ENCODE peak calls at places on chromosomes 16 and 17, in five cellular contexts. S is transverse colon, Y is bronchial epithelial cell, I is Peyer's patch, C is lung. E is an unnamed sample.

GRCh38 chr17:307741-308507 is 44.7 kb downstream of the RPH3AL start:
- DNase-seq in S (no peak), I (no peak), C (no peak), Y (no peak), E (no peak)

GRCh38 chr17:55402374-55402773 is 19.3 kb downstream of the MMD start:
- DNase-seq in C (no peak), I (no peak), Y (peak; percentile 58), S (no peak), E (no peak)

GRCh38 chr17:32755045-32755805 is 121.7 kb downstream of the MYO1D start:
- DNase-seq in C (no peak), I (no peak), S (no peak), Y (peak; percentile 68), E (peak; percentile 51)

GRCh38 chr17:65754641-65755040 is 193.2 kb upstream of the AXIN2 start:
- DNase-seq in Y (peak; percentile 42), C (no peak), S (no peak), I (no peak), E (no peak)

GRCh38 chr17:19642373-19642893 is 6.1 kb upstream of the ALDH3A2 start:
- DNase-seq in C (no peak), I (no peak), Y (no peak), S (no peak), E (no peak)

GRCh38 chr17:29590979-29591736 is 1.7 kb upstream of the GIT1 start:
- DNase-seq in C (no peak), Y (peak; percentile 48), I (peak; percentile 68), S (peak; percentile 42), E (peak; percentile 76)

GRCh38 chr17:80145076-80146075 is 1.6 kb downstream of the EIF4A3 start:
- DNase-seq in C (no peak), S (no peak), Y (no peak), I (no peak), E (no peak)

GRCh38 chr16:11053916-11054460 is 109.6 kb downstream of the CLEC16A start:
- DNase-seq in C (no peak), S (no peak), Y (no peak), I (peak; percentile 39), E (no peak)

GRCh38 chr17:35312790-35313711 is 60.4 kb downstream of the SLFN11 start:
- DNase-seq in C (peak; percentile 47), Y (peak; percentile 61), I (peak; percentile 87), S (peak; percentile 51), E (peak; percentile 79)

GRCh38 chr17:16381496-16381820 is 567 bp downstream of the UBB start:
- DNase-seq in Y (peak; percentile 25), I (no peak), C (no peak), S (no peak), E (no peak)

GRCh38 chr16:5073279-5073629 is 1.6 kb downstream of the ALG1 start:
- DNase-seq in S (no peak), C (no peak), Y (peak; percentile 50), I (no peak), E (no peak)

GRCh38 chr17:11682646-11683045 is 84.4 kb downstream of the DNAH9 start:
- DNase-seq in Y (no peak), S (no peak), C (no peak), I (no peak), E (no peak)

GRCh38 chr16:79402920-79403319 is 197.6 kb downstream of the MAF start:
- DNase-seq in C (no peak), I (peak; percentile 52), Y (no peak), S (no peak), E (no peak)

GRCh38 chr17:62591323-62591722 is 36.1 kb upstream of the MRC2 start:
- DNase-seq in C (no peak), Y (no peak), S (no peak), I (no peak), E (no peak)

GRCh38 chr16:84369938-84370627 is 1.7 kb downstream of the ATP2C2 start:
- DNase-seq in I (peak; percentile 66), C (no peak), S (peak; percentile 74), Y (peak; percentile 48), E (no peak)

GRCh38 chr17:15493031-15493750 is 25.8 kb upstream of the CDRT4 start:
- DNase-seq in C (no peak), S (no peak), I (no peak), Y (no peak), E (peak; percentile 47)

GRCh38 chr16:20332411-20332810 is 5.1 kb upstream of the GP2 start:
- DNase-seq in S (no peak), I (no peak), C (no peak), Y (no peak), E (no peak)

DNA sequence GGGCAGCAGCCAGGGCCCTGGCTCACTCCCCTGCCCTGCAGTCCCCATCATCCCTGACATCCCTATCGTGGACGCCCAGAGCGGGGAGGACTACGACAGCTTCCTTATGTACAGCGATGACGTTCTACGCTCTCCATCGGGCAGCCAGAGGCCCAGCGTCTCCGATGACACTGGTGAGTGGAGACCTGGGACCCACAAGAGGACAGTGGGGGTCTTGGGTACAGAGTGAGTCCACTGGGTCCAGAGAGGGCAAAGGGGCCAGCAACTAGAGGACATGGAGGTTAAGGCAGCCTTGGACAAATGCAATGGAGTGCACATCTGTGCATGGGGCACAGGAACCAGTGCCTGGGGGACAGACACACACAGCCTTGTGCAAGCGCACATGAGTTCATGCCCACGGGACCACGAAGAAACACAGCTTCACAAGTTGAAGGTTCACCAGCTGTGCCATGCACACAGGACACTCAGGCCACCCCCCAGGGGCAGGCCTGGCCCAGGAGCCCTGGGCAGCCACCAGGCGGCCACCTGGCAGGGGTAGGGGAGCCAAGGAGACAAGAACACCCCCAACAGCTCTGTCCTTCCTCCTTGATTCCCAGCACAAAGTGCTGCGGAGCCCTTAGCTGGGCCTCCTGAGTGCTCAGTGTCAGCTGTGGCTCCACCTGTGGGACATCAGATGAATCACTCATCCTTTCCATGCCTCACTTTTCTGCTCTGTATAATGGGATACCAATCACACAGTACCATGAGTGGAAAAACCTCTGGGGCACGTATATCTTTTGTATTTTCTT is 12.4 kb downstream of the GALK1 start:
- DNase-seq in C (no peak), S (no peak), I (no peak), Y (no peak), E (no peak)
- TF ChIP-seq CTCF in C (no peak), S (no peak), I (no peak), Y (no peak), E (peak; percentile 10)

DNA sequence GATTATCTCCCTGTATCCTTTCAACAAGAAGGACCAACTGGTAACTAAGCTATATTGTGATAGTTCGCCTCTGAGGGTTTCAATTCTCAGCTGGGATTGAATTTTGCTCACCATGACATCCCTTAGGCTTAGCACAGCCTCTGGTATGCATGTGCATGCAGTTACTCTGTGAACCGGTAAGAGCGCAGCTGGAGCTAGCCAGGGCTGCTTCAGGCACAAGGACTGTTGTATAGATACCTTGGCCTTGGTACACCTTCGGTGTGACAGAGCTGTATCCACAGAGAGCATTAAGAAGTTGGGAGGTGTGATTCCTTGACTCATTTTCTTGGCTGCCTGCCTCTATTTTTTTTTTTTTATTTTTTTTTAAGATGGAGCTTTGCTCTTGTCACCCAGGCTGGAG is 2.3 kb upstream of the NUTF2 start:
- DNase-seq in S (no peak), Y (peak; percentile 69), I (no peak), C (no peak), E (peak; percentile 50)
- TF ChIP-seq CTCF in S (no peak), Y (peak; percentile 16), I (no peak), C (no peak), E (no peak)

DNA sequence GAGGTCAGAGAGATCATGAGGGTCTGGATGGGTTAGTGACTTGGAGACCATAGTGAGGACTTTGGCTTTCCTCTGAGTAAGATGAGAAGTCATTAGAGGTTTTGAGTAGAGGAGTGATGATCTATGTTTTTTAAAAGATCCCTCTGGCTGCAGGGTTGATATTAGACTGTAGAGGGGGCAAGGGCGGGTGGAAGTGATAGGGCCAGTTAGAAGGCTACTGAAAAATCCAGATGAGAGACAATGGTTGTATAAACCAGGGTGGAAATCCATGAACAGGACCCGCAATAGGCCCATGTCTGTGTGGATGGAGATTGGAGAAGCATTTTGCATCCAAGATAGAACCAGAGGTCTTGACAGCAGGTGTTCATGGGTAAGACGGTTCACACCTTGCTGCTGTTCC is 9.8 kb downstream of the ITGAL start:
- DNase-seq in I (no peak), S (no peak), Y (no peak), C (no peak), E (no peak)
- TF ChIP-seq CTCF in I (peak; percentile 15), S (peak; percentile 16), Y (peak; percentile 6), C (no peak), E (peak; percentile 7)

GRCh38 chr16:87056083-87056482 is 261.1 kb downstream of the C16orf95 start:
- DNase-seq in I (no peak), C (no peak), Y (no peak), S (no peak), E (no peak)

GRCh38 chr16:87058728-87059250 is 258.4 kb downstream of the C16orf95 start:
- DNase-seq in C (no peak), Y (no peak), I (no peak), S (no peak), E (no peak)

GRCh38 chr16:87056551-87056950 is 260.6 kb downstream of the C16orf95 start:
- DNase-seq in S (no peak), I (no peak), C (no peak), Y (no peak), E (no peak)

GRCh38 chr16:87057951-87058560 is 259.1 kb downstream of the C16orf95 start:
- DNase-seq in C (no peak), I (no peak), S (no peak), Y (no peak), E (no peak)

GRCh38 chr16:87057291-87057881 is 259.8 kb downstream of the C16orf95 start:
- DNase-seq in I (no peak), Y (no peak), C (no peak), S (no peak), E (peak; percentile 33)
- TF ChIP-seq CTCF in I (no peak), Y (no peak), C (no peak), S (no peak), E (peak; percentile 45)

GRCh38 chr16:71867934-71868333 is 16.0 kb downstream of the ZNF821 start:
- DNase-seq in C (no peak), I (no peak), Y (no peak), S (no peak), E (no peak)
- TF ChIP-seq CTCF in C (no peak), I (no peak), Y (no peak), S (no peak), E (no peak)

GRCh38 chr16:29819506-29819905 is 756 bp upstream of the MVP start:
- DNase-seq in I (peak; percentile 70), C (no peak), S (peak; percentile 61), Y (no peak), E (no peak)
- TF ChIP-seq CTCF in I (peak; percentile 51), C (no peak), S (peak; percentile 61), Y (peak; percentile 30), E (peak; percentile 4)

DNA sequence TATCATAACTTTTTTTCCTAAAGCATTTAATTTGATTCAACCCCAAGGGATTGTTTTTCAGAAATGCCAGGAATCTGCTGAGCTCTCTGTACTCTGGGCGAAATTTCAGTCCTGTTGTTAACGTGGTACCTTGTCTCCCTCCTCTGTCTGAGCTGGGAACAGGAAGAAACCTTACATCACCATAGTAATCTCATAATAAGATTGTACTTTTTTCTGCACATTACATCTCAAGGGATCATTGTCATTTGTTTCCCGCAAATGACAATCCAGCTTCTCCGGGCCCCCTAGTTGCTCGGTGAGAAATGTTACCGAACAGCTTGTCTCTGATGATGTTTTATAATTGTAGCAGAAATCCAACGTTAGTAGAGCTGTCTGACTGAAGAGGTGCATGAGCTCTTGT is 152.7 kb upstream of the ERCC4 start:
- DNase-seq in S (no peak), I (no peak), C (no peak), Y (no peak), E (peak; percentile 69)
- TF ChIP-seq CTCF in S (no peak), I (no peak), C (no peak), Y (no peak), E (peak; percentile 72)

GRCh38 chr17:75855310-75856061 is at the start of gene WBP2:
- DNase-seq in I (peak; percentile 99), C (peak; percentile 99), S (peak; percentile 98), Y (peak; percentile 100), E (peak; percentile 100)
- TF ChIP-seq CTCF in I (peak; percentile 40), C (peak; percentile 3), S (peak; percentile 45), Y (peak; percentile 29), E (peak; percentile 68)